ENCODE peak calls at places on chromosomes 12 and 14, in nine cellular contexts. L is sigmoid colon, T is body of pancreas, P is tibial nerve, S is spleen, B is IMR-90, I is adrenal gland, U is uterus, D is endothelial cell of umbilical vein. K is an unnamed sample.

GRCh38 chr14:104111301-104112112 is 26.0 kb downstream of the ASPG start:
- DNase-seq in L (no peak), T (peak; percentile 3), P (no peak), S (peak; percentile 68), B (no peak), I (no peak), U (no peak), D (no peak), K (no peak)

GRCh38 chr12:19799886-19800602 is 360.8 kb downstream of the AEBP2 start:
- DNase-seq in L (no peak), T (no peak), P (no peak), S (no peak), B (no peak), I (no peak), U (no peak), D (peak; percentile 77), K (peak; percentile 43)

GRCh38 chr14:104680806-104681688 is 8.4 kb upstream of the INF2 start:
- DNase-seq in L (peak; percentile 89), T (peak; percentile 84), P (no peak), S (peak; percentile 68), B (peak; percentile 85), I (peak; percentile 86), U (peak; percentile 66), D (peak; percentile 77), K (peak; percentile 59)

GRCh38 chr14:92531151-92531873 is 17.7 kb downstream of the RIN3 start:
- DNase-seq in L (peak; percentile 63), T (no peak), P (no peak), S (peak; percentile 89), B (no peak), I (no peak), U (no peak), D (no peak), K (no peak)

GRCh38 chr14:80105488-80105994 is 105.8 kb downstream of the DIO2 start:
- DNase-seq in L (no peak), T (no peak), P (no peak), S (no peak), B (no peak), I (no peak), U (no peak), D (no peak), K (no peak)

GRCh38 chr14:89237923-89238529 is 179.0 kb downstream of the FOXN3 start:
- DNase-seq in L (no peak), T (no peak), P (no peak), S (no peak), B (peak; percentile 19), I (peak; percentile 41), U (no peak), D (no peak), K (no peak)

GRCh38 chr12:89551747-89552146 is 25.9 kb upstream of the POC1B start:
- DNase-seq in L (no peak), T (no peak), P (no peak), S (no peak), B (no peak), I (no peak), U (no peak), D (no peak), K (no peak)

GRCh38 chr12:50659690-50660424 is 104.0 kb upstream of the ATF1 start:
- DNase-seq in L (no peak), T (no peak), P (no peak), S (no peak), B (no peak), I (no peak), U (no peak), D (peak; percentile 24), K (no peak)

GRCh38 chr14:54564799-54565235 is 2.1 kb upstream of the SAMD4A start:
- DNase-seq in L (peak; percentile 69), T (no peak), P (no peak), S (no peak), B (peak; percentile 87), I (no peak), U (peak; percentile 60), D (peak; percentile 72), K (peak; percentile 38)

GRCh38 chr12:46798648-46799047 is 27.1 kb downstream of the SLC38A4 start:
- DNase-seq in L (no peak), T (no peak), P (no peak), S (no peak), B (no peak), I (no peak), U (no peak), D (no peak), K (no peak)

GRCh38 chr12:18345021-18345735 is 83.9 kb downstream of the PIK3C2G start:
- DNase-seq in L (no peak), T (no peak), P (no peak), S (no peak), B (no peak), I (no peak), U (no peak), D (no peak), K (no peak)

GRCh38 chr14:70642313-70643235 is 858 bp downstream of the TTC9 start:
- DNase-seq in L (no peak), T (peak; percentile 11), P (no peak), S (peak; percentile 91), B (no peak), I (no peak), U (no peak), D (peak; percentile 1), K (peak; percentile 22)

GRCh38 chr14:42944284-42944683 is 1337.6 kb downstream of the LRFN5 start:
- DNase-seq in L (no peak), T (no peak), P (no peak), S (no peak), B (peak; percentile 61), I (no peak), U (no peak), D (no peak), K (no peak)

GRCh38 chr12:56392331-56392730 is 29.7 kb upstream of the APOF start:
- DNase-seq in L (no peak), T (no peak), P (no peak), S (no peak), B (no peak), I (no peak), U (no peak), D (no peak), K (no peak)

DNA sequence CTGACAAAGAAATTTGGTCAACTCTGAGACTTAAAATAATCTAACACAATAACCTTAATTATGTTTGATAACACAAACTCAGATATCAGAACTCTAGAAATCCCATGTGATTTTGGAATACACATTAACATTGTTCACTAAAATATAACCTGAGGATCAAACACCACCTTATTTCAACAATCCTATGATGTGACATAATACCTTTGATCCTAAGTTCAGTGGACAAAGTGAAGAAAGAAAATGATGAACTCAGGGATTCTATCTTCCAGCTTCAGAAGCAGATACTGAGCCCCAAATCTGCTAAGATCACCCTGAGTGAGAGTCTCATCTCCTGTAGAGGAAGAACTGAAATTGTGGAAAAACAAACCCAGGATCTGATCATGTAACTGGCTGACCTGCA is 35.7 kb upstream of the APOF start:
- DNase-seq in L (no peak), T (no peak), P (no peak), S (no peak), B (no peak), I (no peak), U (no peak), D (no peak), K (no peak)
- H3K4me1 ChIP-seq in L (no peaks in the 10 kb centered on the region), T (peaks cover 5% of the 10 kb centered on the region), P (no peaks in the 10 kb centered on the region), S (no peaks in the 10 kb centered on the region), B (no peaks in the 10 kb centered on the region), I (no peaks in the 10 kb centered on the region), U (no peaks in the 10 kb centered on the region), D (no peaks in the 10 kb centered on the region), K (no peaks in the 10 kb centered on the region)

GRCh38 chr12:7058163-7058845 is 2.2 kb upstream of the C1S start:
- DNase-seq in L (no peak), T (no peak), P (no peak), S (no peak), B (no peak), I (no peak), U (no peak), D (no peak), K (no peak)
- H3K27ac ChIP-seq in L (no peak overlapping the region), T (no peak overlapping the region), P (peak overlapping the region; percentile 12), S (no peak overlapping the region), B (no peak overlapping the region), I (no peak overlapping the region), U (no peak overlapping the region), D (no peak overlapping the region), K (no peak overlapping the region)

DNA sequence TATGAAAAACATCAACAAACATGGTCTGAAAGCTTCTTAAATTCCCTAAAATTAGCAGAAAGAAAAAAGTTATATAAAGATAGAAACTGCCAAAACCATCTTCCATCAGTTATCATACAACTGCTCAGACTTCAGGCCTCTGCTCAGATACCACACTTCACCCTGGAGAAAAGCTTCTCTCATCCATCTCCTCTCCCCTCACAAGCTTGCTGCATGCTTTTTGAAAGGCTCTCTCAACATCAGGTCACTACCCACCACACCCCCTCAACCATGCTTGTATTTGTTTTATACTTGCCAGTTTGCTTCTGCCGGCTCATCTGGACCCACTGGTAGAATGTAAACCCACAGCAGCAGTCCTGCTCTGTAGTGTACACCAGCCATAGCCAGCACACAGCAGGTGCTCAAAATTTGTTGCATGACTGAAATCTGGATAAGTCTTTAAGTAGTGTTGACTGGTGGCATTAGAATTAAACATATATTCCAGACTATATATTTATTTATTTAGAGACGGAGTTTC is 8.8 kb downstream of the PPP1CC start:
- DNase-seq in L (no peak), T (no peak), P (no peak), S (no peak), B (no peak), I (peak; percentile 38), U (no peak), D (no peak), K (no peak)
- TF ChIP-seq POLR2A in L (no peak), T (no peak), P (no peak), S (no peak), B (no peak), I (no peak), U (no peak), D (no peak), K (no peak)

GRCh38 chr14:61388976-61389576 is 67.7 kb downstream of the PRKCH start:
- DNase-seq in L (no peak), T (no peak), P (no peak), S (no peak), B (no peak), I (no peak), U (no peak), D (peak; percentile 28), K (no peak)

GRCh38 chr14:61392297-61392696 is 70.9 kb downstream of the PRKCH start:
- DNase-seq in L (no peak), T (no peak), P (no peak), S (no peak), B (no peak), I (no peak), U (no peak), D (no peak), K (no peak)

GRCh38 chr14:61388173-61388975 is 67.0 kb downstream of the PRKCH start:
- DNase-seq in L (no peak), T (no peak), P (no peak), S (no peak), B (no peak), I (no peak), U (no peak), D (peak; percentile 69), K (no peak)

GRCh38 chr14:61394542-61394941 is 73.2 kb downstream of the PRKCH start:
- DNase-seq in L (no peak), T (no peak), P (no peak), S (no peak), B (no peak), I (no peak), U (no peak), D (no peak), K (no peak)

DNA sequence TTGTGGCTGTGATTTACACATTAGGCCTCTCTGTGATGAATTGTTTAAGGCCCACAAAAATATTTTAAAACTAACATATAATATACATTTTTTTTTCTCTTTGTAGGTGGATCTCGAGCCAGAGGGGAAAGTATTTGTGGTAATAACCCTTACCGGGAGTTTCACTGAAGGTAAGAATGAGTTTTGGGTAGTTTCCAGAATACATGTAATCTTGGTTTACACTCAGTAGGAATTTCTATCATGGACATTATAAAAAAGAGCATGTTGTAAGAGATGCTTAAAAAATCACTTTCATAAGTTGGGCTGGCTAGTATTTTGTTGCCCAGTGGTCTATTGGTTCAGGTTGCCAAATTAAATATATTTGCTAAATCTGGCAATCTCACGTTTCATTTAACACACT is 69.7 kb downstream of the PRKCH start:
- DNase-seq in L (no peak), T (no peak), P (no peak), S (no peak), B (no peak), I (no peak), U (no peak), D (peak; percentile 10), K (no peak)
- H3K4me1 ChIP-seq in L (no peaks in the 10 kb centered on the region), T (no peaks in the 10 kb centered on the region), P (peaks cover 6% of the 10 kb centered on the region), S (peaks cover 60% of the 10 kb centered on the region), B (no peaks in the 10 kb centered on the region), I (no peaks in the 10 kb centered on the region), U (no peaks in the 10 kb centered on the region), D (peaks cover 29% of the 10 kb centered on the region), K (no peaks in the 10 kb centered on the region)

K was measured in testis.